ENCODE peak calls at places on chromosomes 12 and 14, in five cellular contexts. One of them, this sample, is unnamed.

GRCh38 chr14:24051789-24052655 is at the start of gene CARMIL3:
- DNase-seq in neuronal stem cell: peak; percentile 69
- DNase-seq in effector memory CD4-positive, alpha-beta T cell: peak; percentile 30
- DNase-seq in coronary artery: peak; percentile 75
- DNase-seq in bronchial epithelial cell: no peak
- DNase-seq in this sample: peak; percentile 87

GRCh38 chr14:52891800-52892199 is 59.0 kb downstream of the FERMT2 start:
- DNase-seq in neuronal stem cell: no peak
- DNase-seq in effector memory CD4-positive, alpha-beta T cell: no peak
- DNase-seq in coronary artery: no peak
- DNase-seq in bronchial epithelial cell: no peak
- DNase-seq in this sample: no peak

GRCh38 chr12:6699989-6700645 is 498 bp downstream of the PIANP start:
- DNase-seq in neuronal stem cell: peak; percentile 32
- DNase-seq in effector memory CD4-positive, alpha-beta T cell: no peak
- DNase-seq in coronary artery: no peak
- DNase-seq in bronchial epithelial cell: no peak
- DNase-seq in this sample: peak; percentile 55

GRCh38 chr12:109920266-109920780 is 20.2 kb downstream of the TCHP start:
- DNase-seq in neuronal stem cell: no peak
- DNase-seq in effector memory CD4-positive, alpha-beta T cell: no peak
- DNase-seq in coronary artery: no peak
- DNase-seq in bronchial epithelial cell: no peak
- DNase-seq in this sample: no peak

GRCh38 chr12:116864371-116865160 is 16.7 kb downstream of the HRK start:
- DNase-seq in neuronal stem cell: no peak
- DNase-seq in effector memory CD4-positive, alpha-beta T cell: no peak
- DNase-seq in coronary artery: no peak
- DNase-seq in bronchial epithelial cell: no peak
- DNase-seq in this sample: peak; percentile 82

GRCh38 chr14:46136456-46136855 is 515.1 kb downstream of the RPL10L start:
- DNase-seq in neuronal stem cell: no peak
- DNase-seq in effector memory CD4-positive, alpha-beta T cell: no peak
- DNase-seq in coronary artery: no peak
- DNase-seq in bronchial epithelial cell: no peak
- DNase-seq in this sample: no peak

GRCh38 chr14:47678993-47679392 is 3.6 kb upstream of the MDGA2 start:
- DNase-seq in neuronal stem cell: no peak
- DNase-seq in effector memory CD4-positive, alpha-beta T cell: no peak
- DNase-seq in coronary artery: no peak
- DNase-seq in bronchial epithelial cell: no peak
- DNase-seq in this sample: no peak

GRCh38 chr14:64682173-64682710 is 22.0 kb upstream of the PLEKHG3 start:
- DNase-seq in neuronal stem cell: no peak
- DNase-seq in effector memory CD4-positive, alpha-beta T cell: no peak
- DNase-seq in coronary artery: peak; percentile 96
- DNase-seq in bronchial epithelial cell: peak; percentile 93
- DNase-seq in this sample: peak; percentile 88

GRCh38 chr14:35533357-35534129 is 421 bp upstream of the INSM2 start:
- DNase-seq in neuronal stem cell: peak; percentile 83
- DNase-seq in effector memory CD4-positive, alpha-beta T cell: peak; percentile 16
- DNase-seq in coronary artery: no peak
- DNase-seq in bronchial epithelial cell: peak; percentile 22
- DNase-seq in this sample: peak; percentile 70

GRCh38 chr12:9096563-9097176 is 19.0 kb downstream of the A2M start:
- DNase-seq in neuronal stem cell: no peak
- DNase-seq in effector memory CD4-positive, alpha-beta T cell: no peak
- DNase-seq in coronary artery: no peak
- DNase-seq in bronchial epithelial cell: peak; percentile 26
- DNase-seq in this sample: no peak

GRCh38 chr14:92471919-92472318 is 41.7 kb upstream of the RIN3 start:
- DNase-seq in neuronal stem cell: no peak
- DNase-seq in effector memory CD4-positive, alpha-beta T cell: no peak
- DNase-seq in coronary artery: no peak
- DNase-seq in bronchial epithelial cell: peak; percentile 84
- DNase-seq in this sample: peak; percentile 67

GRCh38 chr12:25054783-25055144 is 105.9 kb upstream of the BCAT1 start:
- DNase-seq in neuronal stem cell: no peak
- DNase-seq in effector memory CD4-positive, alpha-beta T cell: peak; percentile 28
- DNase-seq in coronary artery: no peak
- DNase-seq in bronchial epithelial cell: peak; percentile 90
- DNase-seq in this sample: peak; percentile 10

GRCh38 chr14:71321556-71322315 is 414.5 kb downstream of the PCNX1 start:
- DNase-seq in neuronal stem cell: peak; percentile 44
- DNase-seq in effector memory CD4-positive, alpha-beta T cell: no peak
- DNase-seq in coronary artery: no peak
- DNase-seq in bronchial epithelial cell: peak; percentile 92
- DNase-seq in this sample: peak; percentile 79

GRCh38 chr12:77328326-77328725 is 263.0 kb upstream of the E2F7 start:
- DNase-seq in neuronal stem cell: no peak
- DNase-seq in effector memory CD4-positive, alpha-beta T cell: no peak
- DNase-seq in coronary artery: no peak
- DNase-seq in bronchial epithelial cell: peak; percentile 59
- DNase-seq in this sample: no peak

GRCh38 chr12:52080403-52081201 is 1.1 kb downstream of the SMIM41 start:
- DNase-seq in neuronal stem cell: no peak
- DNase-seq in effector memory CD4-positive, alpha-beta T cell: no peak
- DNase-seq in coronary artery: no peak
- DNase-seq in bronchial epithelial cell: no peak
- DNase-seq in this sample: no peak

GRCh38 chr12:105946541-105946940 is 192.2 kb downstream of the NUAK1 start:
- DNase-seq in neuronal stem cell: no peak
- DNase-seq in effector memory CD4-positive, alpha-beta T cell: no peak
- DNase-seq in coronary artery: peak; percentile 72
- DNase-seq in bronchial epithelial cell: peak; percentile 40
- DNase-seq in this sample: no peak

GRCh38 chr14:25121342-25122129 is 71.6 kb upstream of the STXBP6 start:
- DNase-seq in neuronal stem cell: no peak
- DNase-seq in effector memory CD4-positive, alpha-beta T cell: no peak
- DNase-seq in coronary artery: no peak
- DNase-seq in bronchial epithelial cell: peak; percentile 21
- DNase-seq in this sample: peak; percentile 89

GRCh38 chr12:104586325-104587048 is 129.7 kb downstream of the CHST11 start:
- DNase-seq in neuronal stem cell: no peak
- DNase-seq in effector memory CD4-positive, alpha-beta T cell: no peak
- DNase-seq in coronary artery: no peak
- DNase-seq in bronchial epithelial cell: peak; percentile 34
- DNase-seq in this sample: no peak

GRCh38 chr14:103129301-103130016 is 6.2 kb downstream of the TNFAIP2 start:
- DNase-seq in neuronal stem cell: no peak
- DNase-seq in effector memory CD4-positive, alpha-beta T cell: no peak
- DNase-seq in coronary artery: no peak
- DNase-seq in bronchial epithelial cell: no peak
- DNase-seq in this sample: no peak

GRCh38 chr14:100588671-100589070 is 1.5 kb upstream of the BEGAIN start:
- DNase-seq in neuronal stem cell: no peak
- DNase-seq in effector memory CD4-positive, alpha-beta T cell: no peak
- DNase-seq in coronary artery: no peak
- DNase-seq in bronchial epithelial cell: no peak
- DNase-seq in this sample: no peak

GRCh38 chr12:52141306-52141705 is 50.5 kb downstream of the KRT80 start:
- DNase-seq in neuronal stem cell: no peak
- DNase-seq in effector memory CD4-positive, alpha-beta T cell: no peak
- DNase-seq in coronary artery: peak; percentile 62
- DNase-seq in bronchial epithelial cell: no peak
- DNase-seq in this sample: no peak

GRCh38 chr12:4274960-4275868 is 1.7 kb downstream of the CCND2 start:
- DNase-seq in neuronal stem cell: no peak
- DNase-seq in effector memory CD4-positive, alpha-beta T cell: no peak
- DNase-seq in coronary artery: peak; percentile 70
- DNase-seq in bronchial epithelial cell: peak; percentile 47
- DNase-seq in this sample: peak; percentile 60

GRCh38 chr14:105167303-105168092 is 1.1 kb downstream of the JAG2 start:
- DNase-seq in neuronal stem cell: no peak
- DNase-seq in effector memory CD4-positive, alpha-beta T cell: no peak
- DNase-seq in coronary artery: no peak
- DNase-seq in bronchial epithelial cell: peak; percentile 51
- DNase-seq in this sample: peak; percentile 38

GRCh38 chr14:32932921-32933622 is 5.6 kb upstream of the NPAS3 start:
- DNase-seq in neuronal stem cell: peak; percentile 45
- DNase-seq in effector memory CD4-positive, alpha-beta T cell: no peak
- DNase-seq in coronary artery: no peak
- DNase-seq in bronchial epithelial cell: no peak
- DNase-seq in this sample: no peak

GRCh38 chr12:105257321-105257728 is 21.4 kb upstream of the APPL2 start:
- DNase-seq in neuronal stem cell: no peak
- DNase-seq in effector memory CD4-positive, alpha-beta T cell: no peak
- DNase-seq in coronary artery: no peak
- DNase-seq in bronchial epithelial cell: peak; percentile 81
- DNase-seq in this sample: peak; percentile 74

DNA sequence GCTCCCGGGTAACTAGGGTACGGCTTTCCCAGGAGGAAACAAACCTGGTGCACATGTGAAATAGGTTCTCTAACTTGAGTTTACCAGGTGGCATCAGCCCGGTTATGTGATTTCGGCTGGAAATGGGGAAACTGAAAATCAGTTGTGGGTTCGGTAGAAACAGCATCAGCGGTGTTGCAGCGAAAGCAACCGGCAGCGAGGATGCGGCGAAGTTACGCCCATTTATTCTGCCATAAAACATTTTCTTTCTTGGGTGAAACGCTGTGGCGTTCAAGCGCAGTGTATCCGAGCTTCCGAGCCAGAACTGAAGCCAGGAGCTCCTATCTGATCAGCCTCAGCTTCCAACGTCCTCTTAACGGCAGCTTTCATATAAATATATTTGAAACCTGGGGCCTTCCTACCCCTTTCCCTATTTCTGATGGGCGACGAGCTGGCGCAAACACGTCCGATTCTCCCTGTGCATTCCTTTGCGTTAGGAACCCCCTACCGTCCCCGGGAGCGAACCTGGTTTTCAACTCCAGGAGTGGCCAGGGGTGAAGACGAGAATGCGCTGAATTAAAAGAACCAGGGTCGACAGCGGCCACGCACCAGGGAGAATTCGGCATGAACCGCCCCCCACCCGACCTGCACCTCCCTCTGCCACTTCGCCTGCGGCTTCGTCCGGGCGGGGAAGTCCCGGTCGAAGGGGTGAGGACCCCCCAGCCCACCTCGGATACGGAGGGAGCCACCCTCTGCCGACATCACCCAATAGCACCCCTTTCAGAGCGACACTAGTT is 1.6 kb downstream of the DPF3 start:
- DNase-seq in neuronal stem cell: no peak
- DNase-seq in effector memory CD4-positive, alpha-beta T cell: peak; percentile 4
- DNase-seq in coronary artery: no peak
- DNase-seq in bronchial epithelial cell: no peak
- DNase-seq in this sample: peak; percentile 63
- H3K4me3 ChIP-seq in neuronal stem cell: peak overlapping the region; percentile 61
- H3K4me3 ChIP-seq in effector memory CD4-positive, alpha-beta T cell: peak overlapping the region; percentile 91
- H3K4me3 ChIP-seq in coronary artery: peak overlapping the region; percentile 85
- H3K4me3 ChIP-seq in bronchial epithelial cell: peak overlapping the region; percentile 60
- H3K4me3 ChIP-seq in this sample: peak overlapping the region; percentile 98

GRCh38 chr14:22841311-22841710 is 4.9 kb downstream of the MMP14 start:
- DNase-seq in neuronal stem cell: no peak
- DNase-seq in effector memory CD4-positive, alpha-beta T cell: no peak
- DNase-seq in coronary artery: no peak
- DNase-seq in bronchial epithelial cell: no peak
- DNase-seq in this sample: no peak

GRCh38 chr14:22837059-22837749 is 819 bp downstream of the MMP14 start:
- DNase-seq in neuronal stem cell: no peak
- DNase-seq in effector memory CD4-positive, alpha-beta T cell: no peak
- DNase-seq in coronary artery: peak; percentile 84
- DNase-seq in bronchial epithelial cell: no peak
- DNase-seq in this sample: peak; percentile 77

GRCh38 chr14:22837750-22838538 is 1.6 kb downstream of the MMP14 start:
- DNase-seq in neuronal stem cell: no peak
- DNase-seq in effector memory CD4-positive, alpha-beta T cell: no peak
- DNase-seq in coronary artery: peak; percentile 87
- DNase-seq in bronchial epithelial cell: peak; percentile 46
- DNase-seq in this sample: peak; percentile 69

GRCh38 chr14:22838631-22839041 is 2.3 kb downstream of the MMP14 start:
- DNase-seq in neuronal stem cell: no peak
- DNase-seq in effector memory CD4-positive, alpha-beta T cell: no peak
- DNase-seq in coronary artery: peak; percentile 76
- DNase-seq in bronchial epithelial cell: peak; percentile 44
- DNase-seq in this sample: peak; percentile 66

DNA sequence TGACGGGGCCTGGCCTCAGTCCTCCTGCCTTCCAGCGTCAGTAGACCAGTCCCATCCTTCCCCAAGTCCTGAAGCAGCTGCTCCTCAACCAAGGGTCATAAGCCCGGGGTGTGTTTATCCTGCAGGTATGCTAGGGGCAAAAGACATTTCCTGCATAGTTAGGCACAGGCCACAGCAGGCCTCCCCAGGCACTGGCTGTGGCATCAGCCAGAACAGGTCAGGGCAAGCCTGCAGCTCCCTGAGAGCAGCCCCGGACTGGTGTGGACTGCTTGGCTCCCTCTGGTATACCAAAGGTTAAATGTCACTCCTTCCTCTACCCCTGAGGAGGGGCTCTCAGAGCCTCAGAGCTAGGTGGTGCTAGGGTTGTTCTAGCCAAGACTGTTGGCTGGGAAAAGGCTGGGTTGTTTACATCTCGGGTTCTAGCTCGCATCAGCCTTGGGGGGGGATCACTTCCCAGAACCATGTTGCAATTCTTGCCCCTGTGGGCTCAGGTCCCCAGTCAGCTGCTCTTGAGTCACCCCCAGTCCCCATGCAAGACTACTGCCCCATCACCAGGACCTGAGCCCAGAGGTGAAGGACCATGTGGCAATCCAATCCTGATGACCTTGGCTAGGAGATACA is 2.9 kb downstream of the MMP14 start:
- DNase-seq in neuronal stem cell: no peak
- DNase-seq in effector memory CD4-positive, alpha-beta T cell: no peak
- DNase-seq in coronary artery: no peak
- DNase-seq in bronchial epithelial cell: peak; percentile 90
- DNase-seq in this sample: peak; percentile 49
- H3K4me3 ChIP-seq in neuronal stem cell: no peak overlapping the region
- H3K4me3 ChIP-seq in effector memory CD4-positive, alpha-beta T cell: no peak overlapping the region
- H3K4me3 ChIP-seq in coronary artery: peak overlapping the region; percentile 90
- H3K4me3 ChIP-seq in bronchial epithelial cell: peak overlapping the region; percentile 68
- H3K4me3 ChIP-seq in this sample: peak overlapping the region; percentile 97

GRCh38 chr12:57739914-57740538 is 1.5 kb upstream of the AGAP2 start:
- DNase-seq in neuronal stem cell: no peak
- DNase-seq in effector memory CD4-positive, alpha-beta T cell: no peak
- DNase-seq in coronary artery: no peak
- DNase-seq in bronchial epithelial cell: no peak
- DNase-seq in this sample: no peak
- H3K4me3 ChIP-seq in neuronal stem cell: no peak overlapping the region
- H3K4me3 ChIP-seq in effector memory CD4-positive, alpha-beta T cell: no peak overlapping the region
- H3K4me3 ChIP-seq in coronary artery: no peak overlapping the region
- H3K4me3 ChIP-seq in bronchial epithelial cell: no peak overlapping the region
- H3K4me3 ChIP-seq in this sample: no peak overlapping the region

DNA sequence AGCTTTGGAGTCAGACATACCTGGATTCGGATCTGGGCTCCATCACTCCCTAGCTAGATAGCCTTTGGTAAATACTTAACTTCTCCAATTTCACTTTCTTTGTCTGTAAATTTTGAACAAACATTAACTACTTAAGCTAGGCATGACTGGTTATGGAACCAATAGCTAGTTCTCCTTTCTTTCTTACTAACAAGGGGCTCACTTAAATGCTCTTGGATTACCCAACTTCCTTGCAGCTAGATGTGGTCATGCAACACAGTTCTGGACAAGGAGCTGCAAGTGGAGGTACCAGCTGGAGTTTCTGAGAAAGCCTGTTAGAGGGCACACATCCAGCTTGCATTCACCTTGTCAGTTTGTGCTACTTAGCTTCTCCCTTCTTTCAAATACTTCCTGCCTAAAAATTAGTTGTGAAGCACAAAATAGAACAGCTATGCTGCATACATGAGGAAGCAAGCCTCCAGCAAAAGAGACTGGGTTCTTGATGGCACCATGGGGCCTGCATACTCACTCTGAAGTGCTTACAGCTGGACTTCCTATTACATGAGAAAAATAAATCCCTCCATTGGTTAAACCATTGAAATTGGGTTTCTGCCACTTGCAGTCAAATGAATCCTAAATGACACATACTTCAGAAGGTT is 210.1 kb upstream of the EEA1 start:
- DNase-seq in neuronal stem cell: no peak
- DNase-seq in effector memory CD4-positive, alpha-beta T cell: no peak
- DNase-seq in coronary artery: no peak
- DNase-seq in bronchial epithelial cell: no peak
- DNase-seq in this sample: no peak
- H3K4me3 ChIP-seq in neuronal stem cell: no peak overlapping the region
- H3K4me3 ChIP-seq in effector memory CD4-positive, alpha-beta T cell: no peak overlapping the region
- H3K4me3 ChIP-seq in coronary artery: no peak overlapping the region
- H3K4me3 ChIP-seq in bronchial epithelial cell: no peak overlapping the region
- H3K4me3 ChIP-seq in this sample: no peak overlapping the region